ENCODE peak calls at places on chromosomes 7 and 10, in four cellular contexts. E is left ventricle myocardium inferior, H is AG04450, L is lower lobe of right lung. K is an unnamed sample.

GRCh38 chr10:75058142-75058541 is 53.3 kb upstream of the SAMD8 start:
- DNase-seq in E (no peak), H (no peak), L (no peak), K (no peak)

GRCh38 chr7:121313793-121314676 is 14.8 kb upstream of the WNT16 start:
- DNase-seq in E (no peak), H (no peak), L (no peak), K (no peak)

GRCh38 chr10:25972631-25973030 is 38.6 kb downstream of the MYO3A start:
- DNase-seq in E (no peak), H (no peak), L (no peak), K (no peak)

GRCh38 chr10:112953760-112954159 is 3.7 kb downstream of the TCF7L2 start:
- DNase-seq in E (no peak), H (no peak), L (no peak), K (no peak)

GRCh38 chr7:124791876-124792446 is 26.4 kb upstream of the GPR37 start:
- DNase-seq in E (no peak), H (no peak), L (no peak), K (no peak)

GRCh38 chr10:130232361-130233360 is 96.5 kb downstream of the GLRX3 start:
- DNase-seq in E (no peak), H (no peak), L (no peak), K (no peak)

GRCh38 chr10:17238445-17239275 is 10.6 kb downstream of the VIM start:
- DNase-seq in E (no peak), H (no peak), L (no peak), K (no peak)

GRCh38 chr7:101399759-101400158 is 37.1 kb downstream of the COL26A1 start:
- DNase-seq in E (no peak), H (no peak), L (no peak), K (no peak)

GRCh38 chr7:138491612-138492386 is 31.7 kb downstream of the TRIM24 start:
- DNase-seq in E (no peak), H (no peak), L (no peak), K (no peak)

DNA sequence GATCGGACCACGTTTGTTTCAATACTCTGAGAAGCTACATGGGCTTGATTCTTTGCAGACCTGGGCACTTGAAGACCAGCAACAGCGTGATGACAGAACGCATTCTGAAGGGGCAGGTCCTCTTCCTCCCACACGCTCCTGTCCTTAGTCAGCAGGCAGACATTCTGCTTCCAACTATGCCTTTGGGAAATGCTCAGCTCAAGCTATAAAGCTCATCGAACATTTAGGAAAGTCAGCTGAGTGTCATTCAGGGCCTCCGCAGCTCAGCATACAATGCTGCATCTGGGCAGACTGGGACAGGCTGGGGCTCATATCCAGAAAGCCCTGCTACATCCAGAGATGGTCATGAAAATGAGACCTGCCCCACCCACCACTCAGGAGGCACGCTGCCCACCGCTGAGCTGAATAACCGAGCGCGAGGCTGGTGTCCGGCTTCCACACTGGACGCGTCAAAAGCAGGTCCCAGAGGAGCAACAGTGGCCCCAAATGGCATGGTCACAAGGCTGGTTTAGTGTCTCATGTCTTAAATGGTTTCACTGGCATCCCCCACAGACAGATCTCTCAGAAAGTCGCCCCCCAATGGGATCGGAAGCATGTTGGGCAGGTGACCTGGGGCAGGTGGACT is 274.0 kb downstream of the DNAJB6 start:
- DNase-seq in E (no peak), H (no peak), L (no peak), K (no peak)
- H3K27ac ChIP-seq in E (no peak overlapping the region), H (no peak overlapping the region), L (no peak overlapping the region), K (peak overlapping the region; percentile 54)

GRCh38 chr7:42947531-42947930 is 15.4 kb downstream of the MRPL32 start:
- DNase-seq in E (no peak), H (no peak), L (no peak), K (no peak)

GRCh38 chr7:42950417-42950816 is 18.2 kb downstream of the MRPL32 start:
- DNase-seq in E (no peak), H (no peak), L (no peak), K (no peak)

GRCh38 chr7:42940985-42941847 is 9.0 kb downstream of the MRPL32 start:
- DNase-seq in E (peak; percentile 74), H (peak; percentile 41), L (peak; percentile 83), K (peak; percentile 47)

GRCh38 chr7:42945821-42946615 is 13.8 kb downstream of the MRPL32 start:
- DNase-seq in E (no peak), H (no peak), L (no peak), K (no peak)

GRCh38 chr7:42946616-42946928 is 14.4 kb downstream of the MRPL32 start:
- DNase-seq in E (no peak), H (no peak), L (no peak), K (no peak)
- H3K27ac ChIP-seq in E (no peak overlapping the region), H (no peak overlapping the region), L (no peak overlapping the region), K (no peak overlapping the region)

GRCh38 chr7:6111041-6111440 is 79.9 kb downstream of the ANKRD61 start:
- DNase-seq in E (no peak), H (no peak), L (no peak), K (no peak)

GRCh38 chr7:6117533-6117932 is 86.4 kb downstream of the ANKRD61 start:
- DNase-seq in E (no peak), H (no peak), L (no peak), K (no peak)

GRCh38 chr7:6121141-6121540 is 90.0 kb downstream of the ANKRD61 start:
- DNase-seq in E (no peak), H (no peak), L (no peak), K (no peak)

DNA sequence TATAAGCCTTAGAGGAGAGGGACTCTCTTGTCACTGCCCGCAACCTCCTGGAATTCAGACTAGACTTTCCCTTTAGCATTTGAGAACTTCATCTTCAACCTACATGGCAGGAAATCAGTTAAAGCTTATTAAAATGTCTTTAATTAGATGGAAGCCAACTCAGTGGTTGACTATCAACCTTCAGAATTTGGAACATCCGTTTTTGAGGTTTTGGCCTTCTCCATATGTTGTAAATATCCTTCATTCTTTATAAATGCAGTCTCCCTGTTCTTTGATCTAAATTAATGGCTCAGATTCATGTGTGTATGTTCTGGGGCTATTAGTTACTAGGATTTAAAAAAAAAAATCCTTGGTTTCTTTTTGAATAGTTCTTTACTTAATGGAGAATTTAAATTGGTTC is 85.0 kb downstream of the ANKRD61 start:
- DNase-seq in E (no peak), H (no peak), L (no peak), K (no peak)
- H3K27ac ChIP-seq in E (no peak overlapping the region), H (no peak overlapping the region), L (no peak overlapping the region), K (no peak overlapping the region)

DNA sequence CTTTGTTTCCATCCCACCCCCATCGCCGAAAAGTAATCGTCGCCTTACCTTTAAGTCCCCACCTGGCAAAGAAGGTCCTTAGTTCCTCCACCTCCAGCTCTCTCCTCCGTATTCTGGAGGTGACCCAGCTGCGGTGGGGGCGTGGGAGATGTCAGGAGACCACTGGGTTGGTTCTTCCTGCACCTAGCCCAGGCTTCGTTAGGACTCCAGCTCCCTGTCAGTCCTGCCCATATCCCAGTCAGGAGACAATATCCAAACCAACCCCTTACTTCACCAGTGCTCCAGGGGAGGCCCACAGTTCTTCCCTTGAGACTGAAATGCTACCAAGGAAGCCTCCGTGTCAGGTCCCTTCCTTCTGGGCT is 693 bp downstream of the ADIRF start:
- DNase-seq in E (peak; percentile 19), H (no peak), L (no peak), K (no peak)
- H3K27ac ChIP-seq in E (peak overlapping the region; percentile 97), H (no peak overlapping the region), L (peak overlapping the region; percentile 99), K (peak overlapping the region; percentile 81)

DNA sequence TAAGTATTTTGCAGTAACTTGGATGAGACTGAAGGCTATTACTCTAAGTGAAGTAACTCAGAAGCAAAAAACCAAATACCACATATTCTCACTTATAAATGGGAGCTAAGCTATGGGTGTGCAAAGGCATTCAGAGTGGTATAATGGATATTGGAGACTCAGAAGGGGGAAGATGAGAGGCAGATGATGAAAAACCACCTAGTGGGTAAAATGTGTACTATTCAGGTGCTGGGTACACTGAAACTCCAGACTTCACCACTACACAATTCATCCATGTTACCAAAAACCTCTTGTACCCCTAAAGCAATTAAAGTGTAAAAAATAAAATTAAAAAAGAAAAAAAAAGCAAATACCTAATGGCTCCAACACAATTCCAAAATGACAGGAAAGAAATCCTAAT is 351.7 kb downstream of the NXPH1 start:
- DNase-seq in E (no peak), H (no peak), L (no peak), K (no peak)
- H3K27ac ChIP-seq in E (no peak overlapping the region), H (no peak overlapping the region), L (no peak overlapping the region), K (no peak overlapping the region)

K was measured in caudate nucleus.